ENCODE peak calls at places on chromosomes 4 and X, in five cellular contexts. J is nephron progenitor cell, T is mesothelial cell of epicardium, Z is mucosa of descending colon, U is fibroblast of pulmonary artery. N is an unnamed sample.

GRCh38 chr4:125522588-125522987 is 207.8 kb downstream of the FAT4 start:
- DNase-seq in Z (no peak), U (no peak), T (no peak), J (no peak), N (no peak)

GRCh38 chrX:48165246-48165645 is 31.3 kb downstream of the SSX5 start:
- DNase-seq in U (no peak), T (no peak), J (no peak), Z (no peak), N (no peak)

GRCh38 chr4:154944996-154945395 is 163.9 kb downstream of the RBM46 start:
- DNase-seq in Z (no peak), U (no peak), T (no peak), J (no peak), N (no peak)

GRCh38 chrX:101388604-101389003 is 2.2 kb upstream of the RPL36A start:
- DNase-seq in T (no peak), Z (no peak), J (no peak), U (no peak), N (no peak)

GRCh38 chr4:175139205-175139604 is 221.0 kb downstream of the ADAM29 start:
- DNase-seq in Z (no peak), T (no peak), U (no peak), J (no peak), N (no peak)

GRCh38 chr4:24856586-24856985 is 56.3 kb downstream of the CCDC149 start:
- DNase-seq in T (no peak), Z (no peak), J (no peak), U (peak), N (no peak)

GRCh38 chrX:96102997-96103396 is 581.6 kb upstream of the DIAPH2 start:
- DNase-seq in U (no peak), Z (peak), J (no peak), T (no peak), N (no peak)

GRCh38 chrX:47796433-47796906 is 40.2 kb upstream of the ZNF81 start:
- DNase-seq in Z (no peak), T (no peak), U (peak), J (no peak), N (no peak)

GRCh38 chrX:154540897-154541535 is 5.6 kb downstream of the G6PD start:
- DNase-seq in Z (no peak), T (no peak), U (no peak), J (no peak), N (no peak)

GRCh38 chrX:136870064-136870463 is 10.5 kb downstream of the RBMX start:
- DNase-seq in T (no peak), Z (no peak), J (no peak), U (no peak), N (no peak)

GRCh38 chrX:40098264-40099045 is 697 bp upstream of the BCOR start:
- DNase-seq in T (peak), U (no peak), Z (peak), J (peak), N (no peak)

GRCh38 chr4:29900336-29900735 is 819.8 kb upstream of the PCDH7 start:
- DNase-seq in U (no peak), Z (no peak), J (no peak), T (no peak), N (no peak)

GRCh38 chr4:16745009-16745408 is 153.4 kb downstream of the LDB2 start:
- DNase-seq in U (peak), T (no peak), Z (no peak), J (peak), N (no peak)

GRCh38 chrX:13078739-13079444 is 34.5 kb upstream of the FAM9C start:
- DNase-seq in T (no peak), J (no peak), Z (peak), U (peak), N (no peak)

DNA sequence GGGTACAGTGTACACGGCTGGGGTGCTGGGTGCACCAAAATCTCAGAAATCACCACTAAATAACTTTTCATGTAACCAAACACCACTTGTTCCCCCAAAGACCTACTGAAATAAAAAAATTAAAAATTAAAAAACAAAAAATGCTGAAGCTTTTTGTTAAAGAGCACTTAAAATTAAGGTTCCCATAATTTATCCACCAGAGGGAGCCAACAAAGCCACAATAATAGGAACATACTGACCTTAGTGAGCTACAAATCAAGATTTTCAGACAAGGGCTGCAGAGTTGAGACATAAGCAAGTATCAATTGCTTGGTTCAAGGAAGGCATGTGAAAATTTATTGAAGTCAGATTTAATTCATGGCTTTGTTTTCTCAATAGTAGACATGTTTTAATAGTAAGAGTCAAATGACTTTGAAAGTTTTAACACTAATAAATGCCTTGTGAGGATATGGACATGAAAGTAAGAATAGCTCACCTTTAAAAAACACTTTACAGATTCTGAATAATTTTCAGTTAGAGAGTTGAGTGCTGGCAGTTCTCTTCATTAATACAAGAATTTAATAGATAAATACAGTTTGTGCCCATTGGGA is 43.0 kb upstream of the SCOC start:
- DNase-seq in J (no peak), T (no peak), U (peak), Z (no peak), N (no peak)
- TF ChIP-seq CTCF in J (peak), T (peak), U (peak), Z (no peak), N (peak)

GRCh38 chrX:16138108-16138427 is 14.7 kb downstream of the GRPR start:
- DNase-seq in T (no peak), Z (peak), U (peak), J (no peak), N (no peak)
- TF ChIP-seq CTCF in T (no peak), Z (no peak), U (peak), J (no peak), N (peak)

GRCh38 chr4:76947369-76947768 is 2.2 kb upstream of the SEPTIN11 start:
- DNase-seq in U (peak), T (no peak), J (no peak), Z (no peak), N (no peak)
- TF ChIP-seq CTCF in U (peak), T (no peak), J (no peak), Z (no peak), N (no peak)

GRCh38 chr4:185227131-185227551 is 17.7 kb downstream of the SNX25 start:
- DNase-seq in U (no peak), T (no peak), Z (no peak), J (peak), N (no peak)
- TF ChIP-seq CTCF in U (peak), T (no peak), Z (no peak), J (peak), N (peak)

DNA sequence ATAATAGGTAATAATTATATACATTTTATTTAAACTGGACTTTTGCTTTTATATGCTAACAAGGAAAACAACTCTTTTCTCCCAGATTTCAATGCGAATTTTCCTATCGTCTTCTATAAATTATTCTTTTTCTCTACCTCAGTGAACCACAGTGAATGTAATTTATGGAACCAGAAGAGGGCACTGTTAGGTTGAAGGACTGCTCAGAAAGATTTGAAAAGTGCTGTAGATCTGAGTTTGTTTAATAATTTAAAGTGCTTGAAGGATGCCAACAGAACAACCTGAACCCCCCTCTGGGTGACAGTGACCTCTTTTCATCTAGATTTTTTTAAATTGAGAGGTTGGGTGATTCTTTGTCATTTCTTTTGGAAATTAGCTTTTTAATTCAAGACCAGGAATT is 54.9 kb downstream of the PHOX2B start:
- DNase-seq in U (peak), Z (no peak), J (no peak), T (no peak), N (no peak)
- TF ChIP-seq CTCF in U (peak), Z (peak), J (peak), T (no peak), N (peak)

N was measured in neural crest cell.